ENCODE peak calls at places on chromosomes 13 and 19, in nine cellular contexts. One of them, this sample, is unnamed.

GRCh38 chr13:113275387-113275786 is 21.7 kb upstream of the LAMP1 start:
- DNase-seq in T-helper 17 cell: no peak
- DNase-seq in stimulated activated CD8-positive, alpha-beta memory T cell treated with anti-CD3 and anti-CD28 coated beads, Interleukin-7, amount 100 ng/mL, for 24 hours: no peak
- DNase-seq in NCI-H1930: peak
- DNase-seq in left ventricle myocardium superior: no peak
- DNase-seq in activated T-cell treated with anti-CD3 and anti-CD28 coated beads for 4 hours: no peak
- DNase-seq in AG04449: no peak
- DNase-seq in MM.1S: peak
- DNase-seq in H9: peak
- DNase-seq in this sample: no peak

GRCh38 chr13:113176292-113176691 is 17.8 kb downstream of the PROZ start:
- DNase-seq in T-helper 17 cell: peak
- DNase-seq in stimulated activated CD8-positive, alpha-beta memory T cell treated with anti-CD3 and anti-CD28 coated beads, Interleukin-7, amount 100 ng/mL, for 24 hours: no peak
- DNase-seq in NCI-H1930: no peak
- DNase-seq in left ventricle myocardium superior: no peak
- DNase-seq in activated T-cell treated with anti-CD3 and anti-CD28 coated beads for 4 hours: peak
- DNase-seq in AG04449: no peak
- DNase-seq in MM.1S: no peak
- DNase-seq in H9: no peak
- DNase-seq in this sample: peak

GRCh38 chr19:35159606-35160005 is 5.1 kb downstream of the FXYD5 start:
- DNase-seq in T-helper 17 cell: no peak
- DNase-seq in stimulated activated CD8-positive, alpha-beta memory T cell treated with anti-CD3 and anti-CD28 coated beads, Interleukin-7, amount 100 ng/mL, for 24 hours: no peak
- DNase-seq in NCI-H1930: no peak
- DNase-seq in left ventricle myocardium superior: no peak
- DNase-seq in activated T-cell treated with anti-CD3 and anti-CD28 coated beads for 4 hours: no peak
- DNase-seq in AG04449: no peak
- DNase-seq in MM.1S: no peak
- DNase-seq in H9: no peak
- DNase-seq in this sample: no peak

GRCh38 chr19:35271546-35271945 is 2.8 kb downstream of the USF2 start:
- DNase-seq in T-helper 17 cell: no peak
- DNase-seq in stimulated activated CD8-positive, alpha-beta memory T cell treated with anti-CD3 and anti-CD28 coated beads, Interleukin-7, amount 100 ng/mL, for 24 hours: no peak
- DNase-seq in NCI-H1930: no peak
- DNase-seq in left ventricle myocardium superior: no peak
- DNase-seq in activated T-cell treated with anti-CD3 and anti-CD28 coated beads for 4 hours: no peak
- DNase-seq in AG04449: no peak
- DNase-seq in MM.1S: no peak
- DNase-seq in H9: no peak
- DNase-seq in this sample: no peak

GRCh38 chr19:55753401-55753800 is 5.5 kb upstream of the RFPL4A start:
- DNase-seq in T-helper 17 cell: no peak
- DNase-seq in stimulated activated CD8-positive, alpha-beta memory T cell treated with anti-CD3 and anti-CD28 coated beads, Interleukin-7, amount 100 ng/mL, for 24 hours: no peak
- DNase-seq in NCI-H1930: no peak
- DNase-seq in left ventricle myocardium superior: no peak
- DNase-seq in activated T-cell treated with anti-CD3 and anti-CD28 coated beads for 4 hours: no peak
- DNase-seq in AG04449: no peak
- DNase-seq in MM.1S: no peak
- DNase-seq in H9: no peak
- DNase-seq in this sample: no peak

GRCh38 chr13:23205807-23206206 is 25.0 kb downstream of the SGCG start:
- DNase-seq in T-helper 17 cell: no peak
- DNase-seq in stimulated activated CD8-positive, alpha-beta memory T cell treated with anti-CD3 and anti-CD28 coated beads, Interleukin-7, amount 100 ng/mL, for 24 hours: no peak
- DNase-seq in NCI-H1930: no peak
- DNase-seq in left ventricle myocardium superior: no peak
- DNase-seq in activated T-cell treated with anti-CD3 and anti-CD28 coated beads for 4 hours: no peak
- DNase-seq in AG04449: no peak
- DNase-seq in MM.1S: no peak
- DNase-seq in H9: no peak
- DNase-seq in this sample: no peak

GRCh38 chr13:111051656-111052232 is 63.4 kb upstream of the ARHGEF7 start:
- DNase-seq in T-helper 17 cell: no peak
- DNase-seq in stimulated activated CD8-positive, alpha-beta memory T cell treated with anti-CD3 and anti-CD28 coated beads, Interleukin-7, amount 100 ng/mL, for 24 hours: no peak
- DNase-seq in NCI-H1930: peak
- DNase-seq in left ventricle myocardium superior: no peak
- DNase-seq in activated T-cell treated with anti-CD3 and anti-CD28 coated beads for 4 hours: no peak
- DNase-seq in AG04449: no peak
- DNase-seq in MM.1S: peak
- DNase-seq in H9: no peak
- DNase-seq in this sample: no peak

GRCh38 chr19:50311723-50312635 is 17.2 kb downstream of the KCNC3 start:
- DNase-seq in T-helper 17 cell: no peak
- DNase-seq in stimulated activated CD8-positive, alpha-beta memory T cell treated with anti-CD3 and anti-CD28 coated beads, Interleukin-7, amount 100 ng/mL, for 24 hours: no peak
- DNase-seq in NCI-H1930: peak
- DNase-seq in left ventricle myocardium superior: no peak
- DNase-seq in activated T-cell treated with anti-CD3 and anti-CD28 coated beads for 4 hours: no peak
- DNase-seq in AG04449: no peak
- DNase-seq in MM.1S: no peak
- DNase-seq in H9: peak
- DNase-seq in this sample: no peak

GRCh38 chr19:21765151-21765550 is 2.2 kb downstream of the ZNF100 start:
- DNase-seq in T-helper 17 cell: no peak
- DNase-seq in stimulated activated CD8-positive, alpha-beta memory T cell treated with anti-CD3 and anti-CD28 coated beads, Interleukin-7, amount 100 ng/mL, for 24 hours: no peak
- DNase-seq in NCI-H1930: no peak
- DNase-seq in left ventricle myocardium superior: no peak
- DNase-seq in activated T-cell treated with anti-CD3 and anti-CD28 coated beads for 4 hours: no peak
- DNase-seq in AG04449: no peak
- DNase-seq in MM.1S: no peak
- DNase-seq in H9: no peak
- DNase-seq in this sample: no peak

GRCh38 chr19:57338798-57339378 is 12.2 kb upstream of the ZNF304 start:
- DNase-seq in T-helper 17 cell: no peak
- DNase-seq in stimulated activated CD8-positive, alpha-beta memory T cell treated with anti-CD3 and anti-CD28 coated beads, Interleukin-7, amount 100 ng/mL, for 24 hours: no peak
- DNase-seq in NCI-H1930: no peak
- DNase-seq in left ventricle myocardium superior: no peak
- DNase-seq in activated T-cell treated with anti-CD3 and anti-CD28 coated beads for 4 hours: no peak
- DNase-seq in AG04449: peak
- DNase-seq in MM.1S: no peak
- DNase-seq in H9: no peak
- DNase-seq in this sample: no peak

GRCh38 chr19:6056801-6057650 is 53.3 kb downstream of the RFX2 start:
- DNase-seq in T-helper 17 cell: no peak
- DNase-seq in stimulated activated CD8-positive, alpha-beta memory T cell treated with anti-CD3 and anti-CD28 coated beads, Interleukin-7, amount 100 ng/mL, for 24 hours: no peak
- DNase-seq in NCI-H1930: no peak
- DNase-seq in left ventricle myocardium superior: peak
- DNase-seq in activated T-cell treated with anti-CD3 and anti-CD28 coated beads for 4 hours: no peak
- DNase-seq in AG04449: peak
- DNase-seq in MM.1S: no peak
- DNase-seq in H9: peak
- DNase-seq in this sample: no peak

GRCh38 chr13:113658836-113659235 is 838 bp upstream of the ATP4B start:
- DNase-seq in T-helper 17 cell: no peak
- DNase-seq in stimulated activated CD8-positive, alpha-beta memory T cell treated with anti-CD3 and anti-CD28 coated beads, Interleukin-7, amount 100 ng/mL, for 24 hours: no peak
- DNase-seq in NCI-H1930: no peak
- DNase-seq in left ventricle myocardium superior: peak
- DNase-seq in activated T-cell treated with anti-CD3 and anti-CD28 coated beads for 4 hours: no peak
- DNase-seq in AG04449: no peak
- DNase-seq in MM.1S: no peak
- DNase-seq in H9: no peak
- DNase-seq in this sample: no peak

GRCh38 chr13:50731400-50731799 is 112.1 kb downstream of the DLEU7 start:
- DNase-seq in T-helper 17 cell: no peak
- DNase-seq in stimulated activated CD8-positive, alpha-beta memory T cell treated with anti-CD3 and anti-CD28 coated beads, Interleukin-7, amount 100 ng/mL, for 24 hours: no peak
- DNase-seq in NCI-H1930: no peak
- DNase-seq in left ventricle myocardium superior: no peak
- DNase-seq in activated T-cell treated with anti-CD3 and anti-CD28 coated beads for 4 hours: no peak
- DNase-seq in AG04449: peak
- DNase-seq in MM.1S: no peak
- DNase-seq in H9: no peak
- DNase-seq in this sample: no peak

GRCh38 chr13:79336971-79337370 is 69.1 kb downstream of the RBM26 start:
- DNase-seq in T-helper 17 cell: no peak
- DNase-seq in stimulated activated CD8-positive, alpha-beta memory T cell treated with anti-CD3 and anti-CD28 coated beads, Interleukin-7, amount 100 ng/mL, for 24 hours: no peak
- DNase-seq in NCI-H1930: no peak
- DNase-seq in left ventricle myocardium superior: no peak
- DNase-seq in activated T-cell treated with anti-CD3 and anti-CD28 coated beads for 4 hours: no peak
- DNase-seq in AG04449: no peak
- DNase-seq in MM.1S: no peak
- DNase-seq in H9: no peak
- DNase-seq in this sample: peak

GRCh38 chr19:29683009-29683408 is 17.7 kb downstream of the PLEKHF1 start:
- DNase-seq in T-helper 17 cell: no peak
- DNase-seq in stimulated activated CD8-positive, alpha-beta memory T cell treated with anti-CD3 and anti-CD28 coated beads, Interleukin-7, amount 100 ng/mL, for 24 hours: no peak
- DNase-seq in NCI-H1930: no peak
- DNase-seq in left ventricle myocardium superior: no peak
- DNase-seq in activated T-cell treated with anti-CD3 and anti-CD28 coated beads for 4 hours: no peak
- DNase-seq in AG04449: no peak
- DNase-seq in MM.1S: no peak
- DNase-seq in H9: no peak
- DNase-seq in this sample: no peak

GRCh38 chr19:18519962-18520847 is 1.7 kb downstream of the ELL start:
- DNase-seq in T-helper 17 cell: peak
- DNase-seq in stimulated activated CD8-positive, alpha-beta memory T cell treated with anti-CD3 and anti-CD28 coated beads, Interleukin-7, amount 100 ng/mL, for 24 hours: no peak
- DNase-seq in NCI-H1930: no peak
- DNase-seq in left ventricle myocardium superior: peak
- DNase-seq in activated T-cell treated with anti-CD3 and anti-CD28 coated beads for 4 hours: no peak
- DNase-seq in AG04449: peak
- DNase-seq in MM.1S: peak
- DNase-seq in H9: peak
- DNase-seq in this sample: peak

GRCh38 chr19:2230807-2231533 is 5.2 kb downstream of the PLEKHJ1 start:
- DNase-seq in T-helper 17 cell: no peak
- DNase-seq in stimulated activated CD8-positive, alpha-beta memory T cell treated with anti-CD3 and anti-CD28 coated beads, Interleukin-7, amount 100 ng/mL, for 24 hours: no peak
- DNase-seq in NCI-H1930: no peak
- DNase-seq in left ventricle myocardium superior: no peak
- DNase-seq in activated T-cell treated with anti-CD3 and anti-CD28 coated beads for 4 hours: no peak
- DNase-seq in AG04449: no peak
- DNase-seq in MM.1S: no peak
- DNase-seq in H9: no peak
- DNase-seq in this sample: no peak

GRCh38 chr13:51584731-51585191 is 499 bp downstream of the WDFY2 start:
- DNase-seq in T-helper 17 cell: peak
- DNase-seq in stimulated activated CD8-positive, alpha-beta memory T cell treated with anti-CD3 and anti-CD28 coated beads, Interleukin-7, amount 100 ng/mL, for 24 hours: peak
- DNase-seq in NCI-H1930: peak
- DNase-seq in left ventricle myocardium superior: peak
- DNase-seq in activated T-cell treated with anti-CD3 and anti-CD28 coated beads for 4 hours: peak
- DNase-seq in AG04449: no peak
- DNase-seq in MM.1S: peak
- DNase-seq in H9: peak
- DNase-seq in this sample: peak

GRCh38 chr13:93951153-93951552 is 528.3 kb downstream of the DCT start:
- DNase-seq in T-helper 17 cell: no peak
- DNase-seq in stimulated activated CD8-positive, alpha-beta memory T cell treated with anti-CD3 and anti-CD28 coated beads, Interleukin-7, amount 100 ng/mL, for 24 hours: no peak
- DNase-seq in NCI-H1930: no peak
- DNase-seq in left ventricle myocardium superior: no peak
- DNase-seq in activated T-cell treated with anti-CD3 and anti-CD28 coated beads for 4 hours: no peak
- DNase-seq in AG04449: no peak
- DNase-seq in MM.1S: no peak
- DNase-seq in H9: no peak
- DNase-seq in this sample: no peak

GRCh38 chr13:110869805-110870706 is 44.8 kb downstream of the ANKRD10 start:
- DNase-seq in T-helper 17 cell: no peak
- DNase-seq in stimulated activated CD8-positive, alpha-beta memory T cell treated with anti-CD3 and anti-CD28 coated beads, Interleukin-7, amount 100 ng/mL, for 24 hours: no peak
- DNase-seq in NCI-H1930: no peak
- DNase-seq in left ventricle myocardium superior: peak
- DNase-seq in activated T-cell treated with anti-CD3 and anti-CD28 coated beads for 4 hours: no peak
- DNase-seq in AG04449: peak
- DNase-seq in MM.1S: no peak
- DNase-seq in H9: peak
- DNase-seq in this sample: no peak

GRCh38 chr19:10110076-10110971 is 1.2 kb upstream of the P2RY11 start:
- DNase-seq in T-helper 17 cell: no peak
- DNase-seq in stimulated activated CD8-positive, alpha-beta memory T cell treated with anti-CD3 and anti-CD28 coated beads, Interleukin-7, amount 100 ng/mL, for 24 hours: no peak
- DNase-seq in NCI-H1930: no peak
- DNase-seq in left ventricle myocardium superior: no peak
- DNase-seq in activated T-cell treated with anti-CD3 and anti-CD28 coated beads for 4 hours: no peak
- DNase-seq in AG04449: no peak
- DNase-seq in MM.1S: no peak
- DNase-seq in H9: no peak
- DNase-seq in this sample: peak

GRCh38 chr19:38913958-38914357 is 2.0 kb upstream of the CCER2 start:
- DNase-seq in T-helper 17 cell: no peak
- DNase-seq in stimulated activated CD8-positive, alpha-beta memory T cell treated with anti-CD3 and anti-CD28 coated beads, Interleukin-7, amount 100 ng/mL, for 24 hours: no peak
- DNase-seq in NCI-H1930: no peak
- DNase-seq in left ventricle myocardium superior: peak
- DNase-seq in activated T-cell treated with anti-CD3 and anti-CD28 coated beads for 4 hours: no peak
- DNase-seq in AG04449: no peak
- DNase-seq in MM.1S: no peak
- DNase-seq in H9: no peak
- DNase-seq in this sample: peak

GRCh38 chr13:93984876-93985275 is 494.6 kb downstream of the DCT start:
- DNase-seq in T-helper 17 cell: no peak
- DNase-seq in stimulated activated CD8-positive, alpha-beta memory T cell treated with anti-CD3 and anti-CD28 coated beads, Interleukin-7, amount 100 ng/mL, for 24 hours: no peak
- DNase-seq in NCI-H1930: no peak
- DNase-seq in left ventricle myocardium superior: no peak
- DNase-seq in activated T-cell treated with anti-CD3 and anti-CD28 coated beads for 4 hours: no peak
- DNase-seq in AG04449: no peak
- DNase-seq in MM.1S: no peak
- DNase-seq in H9: peak
- DNase-seq in this sample: no peak

GRCh38 chr19:49667473-49667872 is 1.7 kb downstream of the BCL2L12 start:
- DNase-seq in T-helper 17 cell: no peak
- DNase-seq in stimulated activated CD8-positive, alpha-beta memory T cell treated with anti-CD3 and anti-CD28 coated beads, Interleukin-7, amount 100 ng/mL, for 24 hours: no peak
- DNase-seq in NCI-H1930: no peak
- DNase-seq in left ventricle myocardium superior: no peak
- DNase-seq in activated T-cell treated with anti-CD3 and anti-CD28 coated beads for 4 hours: no peak
- DNase-seq in AG04449: no peak
- DNase-seq in MM.1S: no peak
- DNase-seq in H9: no peak
- DNase-seq in this sample: no peak

GRCh38 chr13:50167224-50167947 is 152.1 kb downstream of the KCNRG start:
- DNase-seq in T-helper 17 cell: no peak
- DNase-seq in stimulated activated CD8-positive, alpha-beta memory T cell treated with anti-CD3 and anti-CD28 coated beads, Interleukin-7, amount 100 ng/mL, for 24 hours: no peak
- DNase-seq in NCI-H1930: no peak
- DNase-seq in left ventricle myocardium superior: no peak
- DNase-seq in activated T-cell treated with anti-CD3 and anti-CD28 coated beads for 4 hours: no peak
- DNase-seq in AG04449: no peak
- DNase-seq in MM.1S: no peak
- DNase-seq in H9: no peak
- DNase-seq in this sample: no peak

GRCh38 chr19:45049073-45049736 is 10.4 kb downstream of the CLASRP start:
- DNase-seq in T-helper 17 cell: no peak
- DNase-seq in stimulated activated CD8-positive, alpha-beta memory T cell treated with anti-CD3 and anti-CD28 coated beads, Interleukin-7, amount 100 ng/mL, for 24 hours: no peak
- DNase-seq in NCI-H1930: no peak
- DNase-seq in left ventricle myocardium superior: peak
- DNase-seq in activated T-cell treated with anti-CD3 and anti-CD28 coated beads for 4 hours: no peak
- DNase-seq in AG04449: no peak
- DNase-seq in MM.1S: peak
- DNase-seq in H9: no peak
- DNase-seq in this sample: no peak

GRCh38 chr13:113927661-113928581 is 46.0 kb downstream of the C13orf46 start:
- DNase-seq in T-helper 17 cell: no peak
- DNase-seq in stimulated activated CD8-positive, alpha-beta memory T cell treated with anti-CD3 and anti-CD28 coated beads, Interleukin-7, amount 100 ng/mL, for 24 hours: no peak
- DNase-seq in NCI-H1930: no peak
- DNase-seq in left ventricle myocardium superior: peak
- DNase-seq in activated T-cell treated with anti-CD3 and anti-CD28 coated beads for 4 hours: no peak
- DNase-seq in AG04449: peak
- DNase-seq in MM.1S: no peak
- DNase-seq in H9: peak
- DNase-seq in this sample: no peak

GRCh38 chr13:45367358-45367757 is 26.4 kb upstream of the TPT1 start:
- DNase-seq in T-helper 17 cell: peak
- DNase-seq in stimulated activated CD8-positive, alpha-beta memory T cell treated with anti-CD3 and anti-CD28 coated beads, Interleukin-7, amount 100 ng/mL, for 24 hours: peak
- DNase-seq in NCI-H1930: no peak
- DNase-seq in left ventricle myocardium superior: no peak
- DNase-seq in activated T-cell treated with anti-CD3 and anti-CD28 coated beads for 4 hours: peak
- DNase-seq in AG04449: peak
- DNase-seq in MM.1S: peak
- DNase-seq in H9: peak
- DNase-seq in this sample: peak

GRCh38 chr13:113932060-113932459 is 41.8 kb downstream of the C13orf46 start:
- DNase-seq in T-helper 17 cell: no peak
- DNase-seq in stimulated activated CD8-positive, alpha-beta memory T cell treated with anti-CD3 and anti-CD28 coated beads, Interleukin-7, amount 100 ng/mL, for 24 hours: no peak
- DNase-seq in NCI-H1930: no peak
- DNase-seq in left ventricle myocardium superior: no peak
- DNase-seq in activated T-cell treated with anti-CD3 and anti-CD28 coated beads for 4 hours: no peak
- DNase-seq in AG04449: no peak
- DNase-seq in MM.1S: no peak
- DNase-seq in H9: no peak
- DNase-seq in this sample: no peak

GRCh38 chr13:62524498-62524897 is 1108.8 kb upstream of the PCDH20 start:
- DNase-seq in T-helper 17 cell: no peak
- DNase-seq in stimulated activated CD8-positive, alpha-beta memory T cell treated with anti-CD3 and anti-CD28 coated beads, Interleukin-7, amount 100 ng/mL, for 24 hours: no peak
- DNase-seq in NCI-H1930: no peak
- DNase-seq in left ventricle myocardium superior: no peak
- DNase-seq in activated T-cell treated with anti-CD3 and anti-CD28 coated beads for 4 hours: no peak
- DNase-seq in AG04449: no peak
- DNase-seq in MM.1S: no peak
- DNase-seq in H9: no peak
- DNase-seq in this sample: no peak

GRCh38 chr19:45156751-45157150 is 4.0 kb downstream of the NKPD1 start:
- DNase-seq in T-helper 17 cell: no peak
- DNase-seq in stimulated activated CD8-positive, alpha-beta memory T cell treated with anti-CD3 and anti-CD28 coated beads, Interleukin-7, amount 100 ng/mL, for 24 hours: no peak
- DNase-seq in NCI-H1930: no peak
- DNase-seq in left ventricle myocardium superior: no peak
- DNase-seq in activated T-cell treated with anti-CD3 and anti-CD28 coated beads for 4 hours: no peak
- DNase-seq in AG04449: no peak
- DNase-seq in MM.1S: no peak
- DNase-seq in H9: no peak
- DNase-seq in this sample: no peak